ENCODE peak calls at places on chromosomes 2 and 18, in four cellular contexts. G is mesenchymal stem cell; W is CD8-positive, alpha-beta memory T cell; Y is cardiac muscle cell. I is an unnamed sample. For H3K36me3, the result is how much of the 10 kb centered on the place peaks cover.

GRCh38 chr2:144942516-144943256 is 422.8 kb upstream of the ZEB2 start:
- DNase-seq in G (peak), W (no peak), Y (no peak), I (peak)

GRCh38 chr2:235577404-235578330 is 83.8 kb downstream of the AGAP1 start:
- DNase-seq in G (peak), W (no peak), Y (no peak), I (no peak)

GRCh38 chr2:186129767-186130581 is 356.1 kb upstream of the ZC3H15 start:
- DNase-seq in G (no peak), W (no peak), Y (no peak), I (peak)

GRCh38 chr2:240561325-240561971 is 1.3 kb downstream of the DUSP28 start:
- DNase-seq in G (peak), W (peak), Y (no peak), I (no peak)

GRCh38 chr2:204021290-204022081 is 84.9 kb downstream of the ICOS start:
- DNase-seq in G (no peak), W (no peak), Y (no peak), I (no peak)

GRCh38 chr2:188869560-188869959 is 104.6 kb upstream of the COL3A1 start:
- DNase-seq in G (peak), W (no peak), Y (peak), I (no peak)

GRCh38 chr2:221486106-221486505 is 86.0 kb downstream of the EPHA4 start:
- DNase-seq in G (no peak), W (no peak), Y (no peak), I (no peak)

GRCh38 chr2:237927135-237927534 is 39.7 kb upstream of the UBE2F start:
- DNase-seq in G (no peak), W (no peak), Y (peak), I (no peak)

GRCh38 chr2:230326453-230327417 is at the start of gene SP140L:
- DNase-seq in G (peak), W (peak), Y (no peak), I (peak)

GRCh38 chr18:9609190-9609589 is 5.2 kb downstream of the PPP4R1 start:
- DNase-seq in G (no peak), W (no peak), Y (no peak), I (no peak)

GRCh38 chr2:102278720-102279390 is 32.5 kb upstream of the IL1RL1 start:
- DNase-seq in G (no peak), W (no peak), Y (peak), I (no peak)

GRCh38 chr2:120990451-120990871 is 254.8 kb downstream of the GLI2 start:
- DNase-seq in G (no peak), W (no peak), Y (no peak), I (no peak)

GRCh38 chr2:210544839-210545238 is 11.6 kb upstream of the CPS1 start:
- DNase-seq in G (no peak), W (no peak), Y (peak), I (no peak)

DNA sequence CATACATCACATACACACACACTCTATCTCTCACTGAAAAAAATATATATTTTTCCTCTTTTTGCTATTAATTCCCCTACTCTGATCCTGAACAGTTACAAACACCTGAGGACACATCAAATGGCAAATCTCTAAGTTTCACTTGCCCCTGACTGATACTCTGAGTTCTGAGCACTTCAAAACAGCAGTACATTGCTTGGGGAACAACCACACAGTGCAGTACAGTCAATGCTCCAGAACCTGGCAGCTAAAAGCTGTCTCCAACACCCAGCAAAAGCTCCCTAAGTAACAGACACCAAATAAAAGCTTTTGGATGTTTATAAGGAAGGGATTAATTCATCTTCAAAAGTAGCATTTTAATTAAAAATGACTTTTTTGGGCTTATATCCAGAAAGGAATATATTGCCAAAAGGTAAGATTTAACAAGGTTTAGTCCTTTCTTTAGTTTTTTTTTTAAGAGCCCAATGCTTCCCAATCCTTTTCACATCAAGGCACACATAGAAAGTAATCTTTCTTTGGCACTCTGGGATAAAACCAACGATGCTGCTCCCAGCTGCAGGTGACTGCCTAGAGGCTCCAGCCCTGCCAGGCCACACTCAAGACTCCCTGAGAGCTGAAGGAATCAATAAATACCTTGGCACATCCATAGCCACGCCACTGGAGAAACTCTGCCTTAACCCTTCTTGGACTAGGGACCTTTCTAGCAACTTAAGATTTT is 164.9 kb upstream of the ZFP36L2 start:
- DNase-seq in G (no peak), W (no peak), Y (no peak), I (no peak)
- H3K4me3 ChIP-seq in G (no peak), W (no peak), Y (no peak), I (no peak)

DNA sequence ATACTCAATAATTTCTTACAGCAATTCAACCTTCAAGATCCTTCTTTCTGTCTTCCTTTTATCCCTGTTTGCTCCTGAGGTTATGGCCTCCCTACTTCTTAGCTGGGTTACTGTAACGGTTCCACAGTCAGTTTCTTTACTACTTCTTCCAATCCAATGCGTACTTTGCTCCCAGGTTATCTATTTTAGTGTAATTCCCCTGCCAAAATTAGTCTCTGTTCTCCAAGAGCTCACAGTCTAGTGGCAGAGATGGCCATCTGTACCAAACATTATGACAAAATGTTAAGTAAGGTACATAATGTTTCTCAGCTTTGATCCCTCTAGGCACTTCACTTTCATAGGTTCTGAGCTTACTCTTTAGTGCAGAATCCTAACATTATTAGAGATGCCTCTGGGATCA is 85.0 kb upstream of the WDSUB1 start:
- DNase-seq in G (no peak), W (no peak), Y (no peak), I (no peak)
- H3K36me3 ChIP-seq in G (under half), W (under half), Y (half or more), I (under half)

GRCh38 chr2:68742638-68743037 is 8.0 kb downstream of the ARHGAP25 start:
- DNase-seq in G (no peak), W (no peak), Y (no peak), I (no peak)

GRCh38 chr2:68744517-68744916 is 9.9 kb downstream of the ARHGAP25 start:
- DNase-seq in G (no peak), W (no peak), Y (no peak), I (no peak)

GRCh38 chr2:68743531-68743930 is 8.9 kb downstream of the ARHGAP25 start:
- DNase-seq in G (no peak), W (no peak), Y (no peak), I (no peak)

GRCh38 chr2:68746408-68746807 is 11.8 kb downstream of the ARHGAP25 start:
- DNase-seq in G (no peak), W (no peak), Y (no peak), I (no peak)

GRCh38 chr2:68745006-68745405 is 10.4 kb downstream of the ARHGAP25 start:
- DNase-seq in G (no peak), W (no peak), Y (no peak), I (no peak)
- H3K4me3 ChIP-seq in G (no peak), W (peak), Y (no peak), I (no peak)

GRCh38 chr18:7096838-7097237 is 20.8 kb downstream of the LAMA1 start:
- DNase-seq in G (no peak), W (no peak), Y (no peak), I (no peak)
- H3K36me3 ChIP-seq in G (under half), W (under half), Y (under half), I (under half)

GRCh38 chr18:63138469-63139340 is 180.9 kb downstream of the BCL2 start:
- DNase-seq in G (no peak), W (no peak), Y (no peak), I (no peak)
- H3K4me3 ChIP-seq in G (peak), W (peak), Y (no peak), I (no peak)

DNA sequence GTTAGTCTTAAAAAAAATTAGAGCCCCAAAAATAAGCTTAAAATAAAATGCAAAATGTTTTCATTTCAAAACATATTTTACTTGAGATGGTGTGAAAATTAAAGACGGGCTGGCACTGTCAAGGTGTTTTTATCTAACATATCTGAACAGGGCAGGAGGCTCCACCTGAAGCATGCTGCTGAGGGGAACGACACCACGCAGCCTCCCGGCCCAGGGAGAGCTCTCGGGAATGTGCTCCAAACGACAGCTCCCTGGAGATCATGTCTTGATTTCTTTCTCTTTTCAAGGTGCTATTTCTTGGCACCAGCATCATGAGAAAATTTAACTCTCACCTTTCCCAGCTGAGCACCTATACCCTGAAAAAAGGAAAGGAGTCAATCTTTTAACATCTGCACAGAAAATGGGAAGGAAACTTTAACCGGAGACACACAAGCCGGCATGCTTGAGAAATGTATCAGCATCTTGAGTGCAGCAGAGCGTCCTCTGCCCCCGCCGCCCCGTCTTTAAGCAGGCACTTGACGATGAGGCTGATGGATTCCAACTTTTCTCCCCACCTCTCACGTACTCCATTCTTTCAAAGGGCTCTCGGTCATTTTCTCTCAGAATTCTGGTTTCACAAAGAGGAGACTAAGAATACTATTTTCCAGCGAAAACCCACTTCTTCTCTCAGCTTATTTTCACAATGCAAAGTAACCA is 56.6 kb downstream of the EIPR1 start:
- DNase-seq in G (no peak), W (no peak), Y (no peak), I (no peak)
- H3K36me3 ChIP-seq in G (half or more), W (under half), Y (under half), I (under half)